ENCODE peak calls at places on chromosomes 16 and 17, in seven cellular contexts. One of them, this sample, is unnamed.
A peak's percentile ranks its signal among the peaks of the same experiment; 100 is the strongest.

GRCh38 chr17:787641-788221 is 5.6 kb downstream of the MRM3 start:
- DNase-seq in iris pigment epithelial cell: no peak
- DNase-seq in T-helper 9 cell: no peak
- DNase-seq in pancreas: peak; percentile 86
- DNase-seq in psoas muscle: no peak
- DNase-seq in NCI-H510A: no peak
- DNase-seq in activated T-helper 9 cell treated with anti-CD3 and anti-CD28 coated beads, Interleukin-2, amount 50 U/mL, for 16 hours: no peak
- DNase-seq in this sample: no peak

GRCh38 chr16:57483725-57484514 is 2.4 kb downstream of the DOK4 start:
- DNase-seq in iris pigment epithelial cell: no peak
- DNase-seq in T-helper 9 cell: no peak
- DNase-seq in pancreas: no peak
- DNase-seq in psoas muscle: peak; percentile 41
- DNase-seq in NCI-H510A: no peak
- DNase-seq in activated T-helper 9 cell treated with anti-CD3 and anti-CD28 coated beads, Interleukin-2, amount 50 U/mL, for 16 hours: no peak
- DNase-seq in this sample: no peak

GRCh38 chr16:49986351-49987124 is 38.5 kb upstream of the CNEP1R1 start:
- DNase-seq in iris pigment epithelial cell: peak; percentile 31
- DNase-seq in T-helper 9 cell: no peak
- DNase-seq in pancreas: no peak
- DNase-seq in psoas muscle: no peak
- DNase-seq in NCI-H510A: no peak
- DNase-seq in activated T-helper 9 cell treated with anti-CD3 and anti-CD28 coated beads, Interleukin-2, amount 50 U/mL, for 16 hours: no peak
- DNase-seq in this sample: peak; percentile 2

GRCh38 chr16:89031715-89032659 is 55.0 kb upstream of the CBFA2T3 start:
- DNase-seq in iris pigment epithelial cell: no peak
- DNase-seq in T-helper 9 cell: peak; percentile 45
- DNase-seq in pancreas: no peak
- DNase-seq in psoas muscle: peak; percentile 46
- DNase-seq in NCI-H510A: no peak
- DNase-seq in activated T-helper 9 cell treated with anti-CD3 and anti-CD28 coated beads, Interleukin-2, amount 50 U/mL, for 16 hours: peak; percentile 49
- DNase-seq in this sample: no peak

GRCh38 chr17:36720131-36720530 is 118.7 kb downstream of the MRM1 start:
- DNase-seq in iris pigment epithelial cell: no peak
- DNase-seq in T-helper 9 cell: no peak
- DNase-seq in pancreas: no peak
- DNase-seq in psoas muscle: no peak
- DNase-seq in NCI-H510A: no peak
- DNase-seq in activated T-helper 9 cell treated with anti-CD3 and anti-CD28 coated beads, Interleukin-2, amount 50 U/mL, for 16 hours: no peak
- DNase-seq in this sample: no peak

GRCh38 chr17:9890124-9890523 is 14.9 kb downstream of the RCVRN start:
- DNase-seq in iris pigment epithelial cell: peak; percentile 19
- DNase-seq in T-helper 9 cell: no peak
- DNase-seq in pancreas: no peak
- DNase-seq in psoas muscle: no peak
- DNase-seq in NCI-H510A: no peak
- DNase-seq in activated T-helper 9 cell treated with anti-CD3 and anti-CD28 coated beads, Interleukin-2, amount 50 U/mL, for 16 hours: no peak
- DNase-seq in this sample: no peak

GRCh38 chr17:44801880-44802279 is 28.2 kb downstream of the GJC1 start:
- DNase-seq in iris pigment epithelial cell: no peak
- DNase-seq in T-helper 9 cell: no peak
- DNase-seq in pancreas: no peak
- DNase-seq in psoas muscle: no peak
- DNase-seq in NCI-H510A: no peak
- DNase-seq in activated T-helper 9 cell treated with anti-CD3 and anti-CD28 coated beads, Interleukin-2, amount 50 U/mL, for 16 hours: no peak
- DNase-seq in this sample: no peak

GRCh38 chr17:79529661-79530081 is 81.2 kb downstream of the RBFOX3 start:
- DNase-seq in iris pigment epithelial cell: no peak
- DNase-seq in T-helper 9 cell: no peak
- DNase-seq in pancreas: no peak
- DNase-seq in psoas muscle: peak; percentile 15
- DNase-seq in NCI-H510A: no peak
- DNase-seq in activated T-helper 9 cell treated with anti-CD3 and anti-CD28 coated beads, Interleukin-2, amount 50 U/mL, for 16 hours: no peak
- DNase-seq in this sample: no peak

GRCh38 chr17:3532859-3533142 is 24.8 kb downstream of the TRPV3 start:
- DNase-seq in iris pigment epithelial cell: no peak
- DNase-seq in T-helper 9 cell: no peak
- DNase-seq in pancreas: no peak
- DNase-seq in psoas muscle: no peak
- DNase-seq in NCI-H510A: no peak
- DNase-seq in activated T-helper 9 cell treated with anti-CD3 and anti-CD28 coated beads, Interleukin-2, amount 50 U/mL, for 16 hours: no peak
- DNase-seq in this sample: no peak

GRCh38 chr16:87653234-87653633 is 50.9 kb downstream of the JPH3 start:
- DNase-seq in iris pigment epithelial cell: peak; percentile 21
- DNase-seq in T-helper 9 cell: no peak
- DNase-seq in pancreas: no peak
- DNase-seq in psoas muscle: no peak
- DNase-seq in NCI-H510A: no peak
- DNase-seq in activated T-helper 9 cell treated with anti-CD3 and anti-CD28 coated beads, Interleukin-2, amount 50 U/mL, for 16 hours: no peak
- DNase-seq in this sample: no peak

GRCh38 chr17:82859431-82860403 is 19.9 kb upstream of the ZNF750 start:
- DNase-seq in iris pigment epithelial cell: peak; percentile 82
- DNase-seq in T-helper 9 cell: peak; percentile 38
- DNase-seq in pancreas: no peak
- DNase-seq in psoas muscle: peak; percentile 68
- DNase-seq in NCI-H510A: no peak
- DNase-seq in activated T-helper 9 cell treated with anti-CD3 and anti-CD28 coated beads, Interleukin-2, amount 50 U/mL, for 16 hours: peak; percentile 42
- DNase-seq in this sample: no peak

GRCh38 chr16:1312903-1313302 is 3.5 kb downstream of the UBE2I start:
- DNase-seq in iris pigment epithelial cell: no peak
- DNase-seq in T-helper 9 cell: no peak
- DNase-seq in pancreas: no peak
- DNase-seq in psoas muscle: no peak
- DNase-seq in NCI-H510A: no peak
- DNase-seq in activated T-helper 9 cell treated with anti-CD3 and anti-CD28 coated beads, Interleukin-2, amount 50 U/mL, for 16 hours: no peak
- DNase-seq in this sample: no peak

GRCh38 chr16:14562691-14563491 is 67.2 kb downstream of the PARN start:
- DNase-seq in iris pigment epithelial cell: peak; percentile 65
- DNase-seq in T-helper 9 cell: no peak
- DNase-seq in pancreas: no peak
- DNase-seq in psoas muscle: peak; percentile 51
- DNase-seq in NCI-H510A: no peak
- DNase-seq in activated T-helper 9 cell treated with anti-CD3 and anti-CD28 coated beads, Interleukin-2, amount 50 U/mL, for 16 hours: no peak
- DNase-seq in this sample: peak; percentile 2

GRCh38 chr16:61362583-61362982 is 673.7 kb downstream of the CDH8 start:
- DNase-seq in iris pigment epithelial cell: no peak
- DNase-seq in T-helper 9 cell: no peak
- DNase-seq in pancreas: no peak
- DNase-seq in psoas muscle: no peak
- DNase-seq in NCI-H510A: no peak
- DNase-seq in activated T-helper 9 cell treated with anti-CD3 and anti-CD28 coated beads, Interleukin-2, amount 50 U/mL, for 16 hours: no peak
- DNase-seq in this sample: no peak

GRCh38 chr17:20611314-20611713 is 31.8 kb downstream of the CDRT15L2 start:
- DNase-seq in iris pigment epithelial cell: no peak
- DNase-seq in T-helper 9 cell: no peak
- DNase-seq in pancreas: no peak
- DNase-seq in psoas muscle: no peak
- DNase-seq in NCI-H510A: no peak
- DNase-seq in activated T-helper 9 cell treated with anti-CD3 and anti-CD28 coated beads, Interleukin-2, amount 50 U/mL, for 16 hours: no peak
- DNase-seq in this sample: no peak

GRCh38 chr17:14808425-14808824 is 456.7 kb downstream of the PMP22 start:
- DNase-seq in iris pigment epithelial cell: no peak
- DNase-seq in T-helper 9 cell: no peak
- DNase-seq in pancreas: no peak
- DNase-seq in psoas muscle: no peak
- DNase-seq in NCI-H510A: no peak
- DNase-seq in activated T-helper 9 cell treated with anti-CD3 and anti-CD28 coated beads, Interleukin-2, amount 50 U/mL, for 16 hours: no peak
- DNase-seq in this sample: no peak

GRCh38 chr17:58189436-58190146 is 2.9 kb upstream of the EPX start:
- DNase-seq in iris pigment epithelial cell: peak; percentile 86
- DNase-seq in T-helper 9 cell: no peak
- DNase-seq in pancreas: no peak
- DNase-seq in psoas muscle: peak; percentile 73
- DNase-seq in NCI-H510A: no peak
- DNase-seq in activated T-helper 9 cell treated with anti-CD3 and anti-CD28 coated beads, Interleukin-2, amount 50 U/mL, for 16 hours: no peak
- DNase-seq in this sample: peak; percentile 11

GRCh38 chr17:10295728-10296343 is 77.0 kb downstream of the MYH13 start:
- DNase-seq in iris pigment epithelial cell: peak; percentile 52
- DNase-seq in T-helper 9 cell: no peak
- DNase-seq in pancreas: no peak
- DNase-seq in psoas muscle: peak; percentile 74
- DNase-seq in NCI-H510A: no peak
- DNase-seq in activated T-helper 9 cell treated with anti-CD3 and anti-CD28 coated beads, Interleukin-2, amount 50 U/mL, for 16 hours: no peak
- DNase-seq in this sample: no peak

GRCh38 chr17:39581071-39581831 is 26.5 kb downstream of the NEUROD2 start:
- DNase-seq in iris pigment epithelial cell: no peak
- DNase-seq in T-helper 9 cell: no peak
- DNase-seq in pancreas: no peak
- DNase-seq in psoas muscle: no peak
- DNase-seq in NCI-H510A: no peak
- DNase-seq in activated T-helper 9 cell treated with anti-CD3 and anti-CD28 coated beads, Interleukin-2, amount 50 U/mL, for 16 hours: no peak
- DNase-seq in this sample: no peak

GRCh38 chr16:73027655-73028220 is 20.2 kb downstream of the ZFHX3 start:
- DNase-seq in iris pigment epithelial cell: no peak
- DNase-seq in T-helper 9 cell: no peak
- DNase-seq in pancreas: no peak
- DNase-seq in psoas muscle: no peak
- DNase-seq in NCI-H510A: no peak
- DNase-seq in activated T-helper 9 cell treated with anti-CD3 and anti-CD28 coated beads, Interleukin-2, amount 50 U/mL, for 16 hours: no peak
- DNase-seq in this sample: no peak

GRCh38 chr17:8163978-8164814 is 1.4 kb upstream of the VAMP2 start:
- DNase-seq in iris pigment epithelial cell: no peak
- DNase-seq in T-helper 9 cell: peak; percentile 61
- DNase-seq in pancreas: peak; percentile 61
- DNase-seq in psoas muscle: peak; percentile 91
- DNase-seq in NCI-H510A: peak; percentile 36
- DNase-seq in activated T-helper 9 cell treated with anti-CD3 and anti-CD28 coated beads, Interleukin-2, amount 50 U/mL, for 16 hours: peak; percentile 54
- DNase-seq in this sample: no peak

GRCh38 chr17:58172369-58173071 is 5.7 kb downstream of the OR4D2 start:
- DNase-seq in iris pigment epithelial cell: peak; percentile 46
- DNase-seq in T-helper 9 cell: no peak
- DNase-seq in pancreas: no peak
- DNase-seq in psoas muscle: no peak
- DNase-seq in NCI-H510A: peak; percentile 18
- DNase-seq in activated T-helper 9 cell treated with anti-CD3 and anti-CD28 coated beads, Interleukin-2, amount 50 U/mL, for 16 hours: no peak
- DNase-seq in this sample: peak; percentile 10

GRCh38 chr17:54900457-54901229 is at the start of gene TOM1L1:
- DNase-seq in iris pigment epithelial cell: peak; percentile 55
- DNase-seq in T-helper 9 cell: peak; percentile 0
- DNase-seq in pancreas: peak; percentile 91
- DNase-seq in psoas muscle: peak; percentile 77
- DNase-seq in NCI-H510A: peak; percentile 94
- DNase-seq in activated T-helper 9 cell treated with anti-CD3 and anti-CD28 coated beads, Interleukin-2, amount 50 U/mL, for 16 hours: no peak
- DNase-seq in this sample: peak; percentile 88

GRCh38 chr16:19559242-19559910 is 3.9 kb downstream of the VPS35L start:
- DNase-seq in iris pigment epithelial cell: peak; percentile 67
- DNase-seq in T-helper 9 cell: peak; percentile 16
- DNase-seq in pancreas: no peak
- DNase-seq in psoas muscle: no peak
- DNase-seq in NCI-H510A: no peak
- DNase-seq in activated T-helper 9 cell treated with anti-CD3 and anti-CD28 coated beads, Interleukin-2, amount 50 U/mL, for 16 hours: no peak
- DNase-seq in this sample: peak; percentile 30

GRCh38 chr16:53517851-53518250 is 14.8 kb upstream of the AKTIP start:
- DNase-seq in iris pigment epithelial cell: no peak
- DNase-seq in T-helper 9 cell: no peak
- DNase-seq in pancreas: no peak
- DNase-seq in psoas muscle: no peak
- DNase-seq in NCI-H510A: no peak
- DNase-seq in activated T-helper 9 cell treated with anti-CD3 and anti-CD28 coated beads, Interleukin-2, amount 50 U/mL, for 16 hours: no peak
- DNase-seq in this sample: no peak

GRCh38 chr17:20954794-20955193 is 88.0 kb downstream of the USP22 start:
- DNase-seq in iris pigment epithelial cell: no peak
- DNase-seq in T-helper 9 cell: no peak
- DNase-seq in pancreas: no peak
- DNase-seq in psoas muscle: no peak
- DNase-seq in NCI-H510A: no peak
- DNase-seq in activated T-helper 9 cell treated with anti-CD3 and anti-CD28 coated beads, Interleukin-2, amount 50 U/mL, for 16 hours: no peak
- DNase-seq in this sample: no peak

GRCh38 chr16:745739-746138 is 4.9 kb upstream of the CIAO3 start:
- DNase-seq in iris pigment epithelial cell: no peak
- DNase-seq in T-helper 9 cell: no peak
- DNase-seq in pancreas: no peak
- DNase-seq in psoas muscle: no peak
- DNase-seq in NCI-H510A: no peak
- DNase-seq in activated T-helper 9 cell treated with anti-CD3 and anti-CD28 coated beads, Interleukin-2, amount 50 U/mL, for 16 hours: no peak
- DNase-seq in this sample: no peak

GRCh38 chr16:82329504-82330192 is 159.6 kb upstream of the MPHOSPH6 start:
- DNase-seq in iris pigment epithelial cell: no peak
- DNase-seq in T-helper 9 cell: no peak
- DNase-seq in pancreas: peak; percentile 54
- DNase-seq in psoas muscle: no peak
- DNase-seq in NCI-H510A: peak; percentile 69
- DNase-seq in activated T-helper 9 cell treated with anti-CD3 and anti-CD28 coated beads, Interleukin-2, amount 50 U/mL, for 16 hours: no peak
- DNase-seq in this sample: peak; percentile 99

GRCh38 chr17:19812407-19812806 is 55.3 kb downstream of the ULK2 start:
- DNase-seq in iris pigment epithelial cell: peak; percentile 35
- DNase-seq in T-helper 9 cell: no peak
- DNase-seq in pancreas: no peak
- DNase-seq in psoas muscle: no peak
- DNase-seq in NCI-H510A: no peak
- DNase-seq in activated T-helper 9 cell treated with anti-CD3 and anti-CD28 coated beads, Interleukin-2, amount 50 U/mL, for 16 hours: no peak
- DNase-seq in this sample: no peak

GRCh38 chr17:18961634-18962493 is 9.9 kb downstream of the SLC5A10 start:
- DNase-seq in iris pigment epithelial cell: peak; percentile 35
- DNase-seq in T-helper 9 cell: no peak
- DNase-seq in pancreas: peak; percentile 1
- DNase-seq in psoas muscle: peak; percentile 23
- DNase-seq in NCI-H510A: no peak
- DNase-seq in activated T-helper 9 cell treated with anti-CD3 and anti-CD28 coated beads, Interleukin-2, amount 50 U/mL, for 16 hours: no peak
- DNase-seq in this sample: no peak

GRCh38 chr17:65850486-65850885 is 289.0 kb upstream of the AXIN2 start:
- DNase-seq in iris pigment epithelial cell: peak; percentile 7
- DNase-seq in T-helper 9 cell: no peak
- DNase-seq in pancreas: no peak
- DNase-seq in psoas muscle: no peak
- DNase-seq in NCI-H510A: no peak
- DNase-seq in activated T-helper 9 cell treated with anti-CD3 and anti-CD28 coated beads, Interleukin-2, amount 50 U/mL, for 16 hours: no peak
- DNase-seq in this sample: no peak

GRCh38 chr17:19780846-19781245 is 32.7 kb upstream of the ALDH3A1 start:
- DNase-seq in iris pigment epithelial cell: no peak
- DNase-seq in T-helper 9 cell: no peak
- DNase-seq in pancreas: no peak
- DNase-seq in psoas muscle: no peak
- DNase-seq in NCI-H510A: no peak
- DNase-seq in activated T-helper 9 cell treated with anti-CD3 and anti-CD28 coated beads, Interleukin-2, amount 50 U/mL, for 16 hours: no peak
- DNase-seq in this sample: no peak

GRCh38 chr17:40071720-40072480 is 9.1 kb downstream of the THRA start:
- DNase-seq in iris pigment epithelial cell: no peak
- DNase-seq in T-helper 9 cell: no peak
- DNase-seq in pancreas: peak; percentile 93
- DNase-seq in psoas muscle: peak; percentile 91
- DNase-seq in NCI-H510A: peak; percentile 72
- DNase-seq in activated T-helper 9 cell treated with anti-CD3 and anti-CD28 coated beads, Interleukin-2, amount 50 U/mL, for 16 hours: no peak
- DNase-seq in this sample: peak; percentile 89

GRCh38 chr17:74780443-74781238 is 4.5 kb upstream of the NAT9 start:
- DNase-seq in iris pigment epithelial cell: peak; percentile 25
- DNase-seq in T-helper 9 cell: no peak
- DNase-seq in pancreas: no peak
- DNase-seq in psoas muscle: no peak
- DNase-seq in NCI-H510A: no peak
- DNase-seq in activated T-helper 9 cell treated with anti-CD3 and anti-CD28 coated beads, Interleukin-2, amount 50 U/mL, for 16 hours: no peak
- DNase-seq in this sample: no peak

GRCh38 chr16:65201446-65202010 is 79.7 kb upstream of the CDH11 start:
- DNase-seq in iris pigment epithelial cell: no peak
- DNase-seq in T-helper 9 cell: no peak
- DNase-seq in pancreas: no peak
- DNase-seq in psoas muscle: no peak
- DNase-seq in NCI-H510A: no peak
- DNase-seq in activated T-helper 9 cell treated with anti-CD3 and anti-CD28 coated beads, Interleukin-2, amount 50 U/mL, for 16 hours: no peak
- DNase-seq in this sample: no peak

GRCh38 chr16:2838928-2839327 is 8.8 kb downstream of the ZG16B start:
- DNase-seq in iris pigment epithelial cell: peak; percentile 70
- DNase-seq in T-helper 9 cell: peak; percentile 35
- DNase-seq in pancreas: peak; percentile 78
- DNase-seq in psoas muscle: peak; percentile 75
- DNase-seq in NCI-H510A: no peak
- DNase-seq in activated T-helper 9 cell treated with anti-CD3 and anti-CD28 coated beads, Interleukin-2, amount 50 U/mL, for 16 hours: peak; percentile 30
- DNase-seq in this sample: peak; percentile 34

GRCh38 chr16:27498916-27499658 is 50.6 kb downstream of the GTF3C1 start:
- DNase-seq in iris pigment epithelial cell: no peak
- DNase-seq in T-helper 9 cell: no peak
- DNase-seq in pancreas: no peak
- DNase-seq in psoas muscle: no peak
- DNase-seq in NCI-H510A: no peak
- DNase-seq in activated T-helper 9 cell treated with anti-CD3 and anti-CD28 coated beads, Interleukin-2, amount 50 U/mL, for 16 hours: no peak
- DNase-seq in this sample: no peak

GRCh38 chr16:24643489-24643888 is 86.0 kb upstream of the TNRC6A start:
- DNase-seq in iris pigment epithelial cell: no peak
- DNase-seq in T-helper 9 cell: no peak
- DNase-seq in pancreas: no peak
- DNase-seq in psoas muscle: no peak
- DNase-seq in NCI-H510A: no peak
- DNase-seq in activated T-helper 9 cell treated with anti-CD3 and anti-CD28 coated beads, Interleukin-2, amount 50 U/mL, for 16 hours: no peak
- DNase-seq in this sample: no peak